ENCODE peak calls at places on chromosomes 11 and 22, in seven cellular contexts. J is A549, L is lower lobe of right lung, U is body of pancreas, X is fibroblast of lung, R is Peyer's patch, D is fibroblast of mammary gland. O is an unnamed sample.

GRCh38 chr11:33835143-33835878 is 56.6 kb downstream of the LMO2 start:
- DNase-seq in J (peak), L (no peak), U (no peak), X (peak), R (no peak), D (peak), O (no peak)

GRCh38 chr11:73239111-73239521 is 21.0 kb downstream of the P2RY2 start:
- DNase-seq in J (no peak), L (no peak), U (no peak), X (no peak), R (no peak), D (no peak), O (no peak)

GRCh38 chr11:79437274-79437980 is 3.4 kb downstream of the TENM4 start:
- DNase-seq in J (no peak), L (peak), U (peak), X (peak), R (no peak), D (peak), O (peak)

GRCh38 chr11:20011294-20011951 is 148.9 kb downstream of the DBX1 start:
- DNase-seq in J (no peak), L (no peak), U (no peak), X (peak), R (no peak), D (peak), O (peak)

GRCh38 chr11:3878036-3878584 is 22.6 kb downstream of the STIM1 start:
- DNase-seq in J (no peak), L (no peak), U (no peak), X (no peak), R (no peak), D (no peak), O (no peak)

GRCh38 chr11:61495801-61496601 is 12.5 kb upstream of the LRRC10B start:
- DNase-seq in J (no peak), L (no peak), U (peak), X (no peak), R (no peak), D (no peak), O (no peak)

GRCh38 chr11:71244116-71244815 is 8.1 kb downstream of the SHANK2 start:
- DNase-seq in J (no peak), L (no peak), U (no peak), X (no peak), R (no peak), D (peak), O (no peak)

GRCh38 chr22:44463151-44463550 is 34.9 kb downstream of the RTL6 start:
- DNase-seq in J (no peak), L (no peak), U (no peak), X (no peak), R (peak), D (no peak), O (no peak)

GRCh38 chr11:106276859-106277436 is 199.5 kb downstream of the AASDHPPT start:
- DNase-seq in J (peak), L (no peak), U (no peak), X (peak), R (no peak), D (peak), O (no peak)

GRCh38 chr11:69244286-69244685 is 49.7 kb upstream of the MYEOV start:
- DNase-seq in J (no peak), L (no peak), U (no peak), X (no peak), R (no peak), D (no peak), O (no peak)

GRCh38 chr11:125871391-125872137 is 15.9 kb upstream of the HYLS1 start:
- DNase-seq in J (peak), L (no peak), U (peak), X (peak), R (no peak), D (peak), O (peak)

GRCh38 chr11:43467958-43468357 is 109.2 kb downstream of the TTC17 start:
- DNase-seq in J (peak), L (no peak), U (no peak), X (no peak), R (no peak), D (no peak), O (no peak)

GRCh38 chr11:82988936-82989627 is 82.6 kb downstream of the RAB30 start:
- DNase-seq in J (no peak), L (no peak), U (no peak), X (no peak), R (no peak), D (no peak), O (no peak)

GRCh38 chr11:77073328-77074001 is 6.7 kb downstream of the CAPN5 start:
- DNase-seq in J (peak), L (peak), U (peak), X (peak), R (peak), D (peak), O (peak)

GRCh38 chr11:101470881-101471535 is 112.8 kb downstream of the TRPC6 start:
- DNase-seq in J (peak), L (no peak), U (no peak), X (peak), R (no peak), D (peak), O (no peak)

GRCh38 chr11:90803366-90803765 is 580.5 kb upstream of the CHORDC1 start:
- DNase-seq in J (no peak), L (no peak), U (no peak), X (no peak), R (no peak), D (no peak), O (peak)

GRCh38 chr22:30822216-30823014 is 127.7 kb downstream of the OSBP2 start:
- DNase-seq in J (no peak), L (no peak), U (peak), X (peak), R (no peak), D (no peak), O (no peak)

GRCh38 chr11:24635588-24636290 is 138.9 kb downstream of the LUZP2 start:
- DNase-seq in J (no peak), L (no peak), U (no peak), X (peak), R (no peak), D (no peak), O (no peak)

GRCh38 chr11:72240461-72241289 is 3.3 kb downstream of the PHOX2A start:
- DNase-seq in J (no peak), L (no peak), U (no peak), X (peak), R (no peak), D (no peak), O (no peak)

GRCh38 chr11:83007909-83008580 is 63.7 kb downstream of the RAB30 start:
- DNase-seq in J (no peak), L (peak), U (peak), X (peak), R (peak), D (no peak), O (peak)

GRCh38 chr11:102451693-102452460 is 688 bp downstream of the TMEM123 start:
- DNase-seq in J (peak), L (peak), U (peak), X (peak), R (peak), D (peak), O (peak)

GRCh38 chr11:36713715-36714114 is 115.7 kb upstream of the RAG2 start:
- DNase-seq in J (no peak), L (no peak), U (no peak), X (no peak), R (no peak), D (no peak), O (no peak)

GRCh38 chr11:36718481-36718880 is 120.4 kb upstream of the RAG2 start:
- DNase-seq in J (no peak), L (no peak), U (no peak), X (no peak), R (no peak), D (no peak), O (no peak)

GRCh38 chr11:36724742-36725387 is 126.8 kb upstream of the RAG2 start:
- DNase-seq in J (no peak), L (no peak), U (no peak), X (no peak), R (no peak), D (no peak), O (no peak)

DNA sequence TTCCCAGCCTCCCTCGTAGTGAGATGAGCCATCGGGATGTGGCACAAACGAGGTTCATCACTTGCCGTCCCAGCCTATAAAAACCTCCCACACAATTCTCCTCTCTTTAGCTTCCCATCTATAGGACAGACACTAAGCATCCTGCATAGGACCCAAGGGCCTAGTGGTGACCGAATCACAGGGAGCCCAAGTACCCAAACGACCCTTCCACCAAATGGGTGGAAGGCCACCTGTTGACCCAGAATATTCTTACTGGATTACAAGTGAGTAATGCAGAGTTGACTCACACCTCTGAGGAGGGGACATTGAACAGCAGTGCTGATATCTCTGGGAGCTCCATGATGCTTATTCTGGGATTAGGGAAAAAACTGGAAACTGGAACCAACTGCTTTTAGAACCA is 121.7 kb upstream of the RAG2 start:
- DNase-seq in J (no peak), L (no peak), U (no peak), X (peak), R (no peak), D (peak), O (no peak)
- TF ChIP-seq CTCF in J (no peak), L (no peak), U (no peak), X (no peak), R (no peak), D (no peak), O (no peak)

DNA sequence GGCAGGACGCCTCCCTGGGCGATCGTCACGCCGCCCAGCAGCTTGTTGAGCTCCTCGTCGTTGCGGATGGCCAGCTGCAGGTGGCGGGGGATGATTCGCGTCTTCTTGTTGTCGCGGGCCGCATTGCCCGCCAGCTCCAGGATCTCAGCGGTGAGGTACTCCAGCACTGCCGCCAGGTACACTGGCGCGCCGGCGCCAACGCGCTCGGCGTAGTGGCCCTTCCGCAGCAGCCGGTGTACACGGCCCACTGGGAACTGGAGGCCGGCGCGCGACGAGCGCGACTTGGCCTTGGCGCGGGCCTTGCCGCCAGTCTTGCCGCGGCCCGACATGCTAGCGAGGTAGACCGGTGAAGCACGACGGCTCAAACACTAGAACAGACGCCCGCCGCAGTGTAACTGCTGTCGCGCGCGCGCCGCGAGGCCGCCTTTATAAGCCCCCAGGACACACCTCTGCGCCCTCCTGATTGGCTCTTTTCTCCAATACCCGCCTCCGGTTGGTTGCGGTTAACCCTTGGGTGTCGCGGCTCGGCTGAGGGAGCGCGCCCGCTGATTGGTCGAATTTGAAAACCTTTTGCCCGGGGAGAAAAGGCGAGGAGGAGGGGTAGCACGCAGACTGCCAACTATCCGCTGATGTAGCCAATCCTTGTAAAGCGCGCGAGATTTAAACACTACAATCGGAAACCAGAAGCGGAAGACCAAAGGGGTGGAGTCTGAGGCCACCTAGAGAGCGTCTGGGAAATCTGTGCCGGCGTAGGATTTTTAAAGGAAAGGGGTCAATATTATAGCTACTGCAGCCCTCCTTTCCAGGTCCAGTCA is 6.4 kb downstream of the DPAGT1 start:
- DNase-seq in J (peak), L (peak), U (peak), X (peak), R (peak), D (peak), O (peak)
- TF ChIP-seq CTCF in J (no peak), L (no peak), U (peak), X (no peak), R (no peak), D (no peak), O (no peak)

DNA sequence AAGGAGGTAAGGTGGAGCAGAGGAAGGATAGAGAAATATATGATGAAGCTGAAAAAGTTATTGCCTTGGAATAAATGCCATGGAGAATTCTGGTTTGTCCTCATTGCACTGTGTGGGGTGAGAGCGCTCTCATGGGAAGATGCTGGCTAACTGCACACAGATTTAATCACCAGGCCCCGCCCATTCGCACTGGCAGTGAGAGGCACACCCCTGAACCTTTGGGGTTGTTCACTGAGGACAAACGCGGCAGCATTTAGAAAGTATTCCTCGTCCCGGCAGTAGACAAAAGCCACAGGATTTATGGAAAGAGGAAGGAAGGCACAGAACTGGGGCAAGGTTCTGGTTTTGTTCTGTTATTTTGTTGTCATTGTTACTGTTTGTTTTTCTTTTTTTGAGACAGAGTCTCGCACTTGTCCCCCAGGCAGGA is 70.2 kb downstream of the MED15 start:
- DNase-seq in J (no peak), L (peak), U (no peak), X (no peak), R (no peak), D (peak), O (no peak)
- TF ChIP-seq CTCF in J (no peak), L (no peak), U (no peak), X (no peak), R (no peak), D (no peak), O (no peak)

GRCh38 chr22:47837703-47838102 is 1075.3 kb downstream of the TBC1D22A start:
- DNase-seq in J (peak), L (no peak), U (peak), X (peak), R (no peak), D (peak), O (peak)
- TF ChIP-seq CTCF in J (no peak), L (no peak), U (peak), X (peak), R (peak), D (peak), O (no peak)

DNA sequence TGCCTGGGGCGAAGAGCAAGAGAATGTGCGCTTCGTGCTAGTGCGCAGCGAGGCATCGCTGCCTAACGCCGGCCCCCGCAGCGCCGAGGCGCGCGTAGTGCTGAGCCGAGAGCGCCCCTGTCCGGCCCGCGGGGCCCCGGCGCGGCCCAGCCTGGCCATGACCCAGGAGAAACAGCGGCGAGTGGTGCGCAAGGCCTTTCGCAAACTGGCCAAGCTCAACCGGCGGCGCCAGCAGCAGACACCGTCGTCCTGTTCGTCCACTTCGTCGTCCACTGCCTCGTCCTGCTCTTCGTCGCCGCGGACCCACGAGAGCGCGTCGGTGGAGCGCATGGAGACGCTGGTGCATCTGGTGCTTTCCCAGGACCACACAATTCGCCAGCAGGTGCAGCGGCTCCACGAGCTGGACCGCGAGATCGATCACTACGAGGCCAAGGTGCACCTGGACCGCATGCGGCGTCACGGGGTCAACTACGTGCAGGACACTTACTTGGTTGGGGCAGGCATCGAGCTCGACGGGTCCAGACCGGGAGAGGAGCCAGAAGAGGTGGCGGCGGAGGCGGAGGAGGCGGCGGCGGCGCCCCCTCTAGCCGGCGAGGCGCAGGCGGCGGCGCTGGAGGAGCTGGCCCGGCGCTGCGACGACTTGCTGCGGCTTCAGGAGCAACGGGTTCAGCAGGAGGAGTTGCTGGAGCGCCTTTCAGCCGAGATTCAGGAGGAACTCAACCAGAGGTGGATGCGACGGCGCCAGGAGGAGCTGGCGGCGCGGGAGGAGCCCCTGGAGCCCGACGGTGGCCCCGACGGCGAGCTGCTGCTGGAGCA is 1.0 kb downstream of the RASSF10 start:
- DNase-seq in J (peak), L (peak), U (peak), X (peak), R (no peak), D (peak), O (peak)
- TF ChIP-seq CTCF in J (no peak), L (no peak), U (no peak), X (no peak), R (no peak), D (no peak), O (no peak)

GRCh38 chr11:74866557-74866956 is 82.3 kb downstream of the XRRA1 start:
- DNase-seq in J (no peak), L (no peak), U (no peak), X (no peak), R (no peak), D (no peak), O (no peak)

GRCh38 chr11:74871037-74871436 is 77.9 kb downstream of the XRRA1 start:
- DNase-seq in J (no peak), L (no peak), U (no peak), X (no peak), R (no peak), D (peak), O (no peak)

GRCh38 chr11:74870485-74870884 is 78.4 kb downstream of the XRRA1 start:
- DNase-seq in J (peak), L (no peak), U (no peak), X (peak), R (no peak), D (peak), O (no peak)
- TF ChIP-seq CTCF in J (peak), L (peak), U (no peak), X (peak), R (peak), D (peak), O (peak)

GRCh38 chr22:41285441-41285819 is 557 bp downstream of the RANGAP1 start:
- DNase-seq in J (peak), L (peak), U (peak), X (peak), R (peak), D (peak), O (peak)

GRCh38 chr22:41284465-41284864 is 1.5 kb downstream of the RANGAP1 start:
- DNase-seq in J (no peak), L (no peak), U (peak), X (no peak), R (no peak), D (no peak), O (peak)

GRCh38 chr22:41286639-41287091 is 678 bp upstream of the RANGAP1 start:
- DNase-seq in J (peak), L (no peak), U (no peak), X (peak), R (peak), D (peak), O (peak)

GRCh38 chr22:41288245-41288946 is 2.4 kb upstream of the RANGAP1 start:
- DNase-seq in J (peak), L (no peak), U (peak), X (peak), R (no peak), D (peak), O (peak)

GRCh38 chr22:41285820-41286638 is at the start of gene RANGAP1:
- DNase-seq in J (peak), L (peak), U (peak), X (peak), R (peak), D (peak), O (peak)
- TF ChIP-seq CTCF in J (no peak), L (peak), U (peak), X (no peak), R (peak), D (peak), O (no peak)

GRCh38 chr11:133507185-133507584 is 25.1 kb downstream of the OPCML start:
- DNase-seq in J (no peak), L (no peak), U (no peak), X (no peak), R (no peak), D (no peak), O (no peak)
- TF ChIP-seq CTCF in J (no peak), L (no peak), U (no peak), X (no peak), R (no peak), D (no peak), O (no peak)

GRCh38 chr11:112797072-112797471 is 164.1 kb upstream of the NCAM1 start:
- DNase-seq in J (no peak), L (no peak), U (peak), X (peak), R (no peak), D (no peak), O (peak)

GRCh38 chr11:112795896-112796686 is 165.1 kb upstream of the NCAM1 start:
- DNase-seq in J (no peak), L (no peak), U (peak), X (peak), R (no peak), D (no peak), O (no peak)

GRCh38 chr11:112794321-112794720 is 166.9 kb upstream of the NCAM1 start:
- DNase-seq in J (no peak), L (no peak), U (no peak), X (peak), R (no peak), D (peak), O (no peak)

GRCh38 chr11:112795142-112795815 is 165.9 kb upstream of the NCAM1 start:
- DNase-seq in J (peak), L (no peak), U (peak), X (peak), R (no peak), D (peak), O (peak)

DNA sequence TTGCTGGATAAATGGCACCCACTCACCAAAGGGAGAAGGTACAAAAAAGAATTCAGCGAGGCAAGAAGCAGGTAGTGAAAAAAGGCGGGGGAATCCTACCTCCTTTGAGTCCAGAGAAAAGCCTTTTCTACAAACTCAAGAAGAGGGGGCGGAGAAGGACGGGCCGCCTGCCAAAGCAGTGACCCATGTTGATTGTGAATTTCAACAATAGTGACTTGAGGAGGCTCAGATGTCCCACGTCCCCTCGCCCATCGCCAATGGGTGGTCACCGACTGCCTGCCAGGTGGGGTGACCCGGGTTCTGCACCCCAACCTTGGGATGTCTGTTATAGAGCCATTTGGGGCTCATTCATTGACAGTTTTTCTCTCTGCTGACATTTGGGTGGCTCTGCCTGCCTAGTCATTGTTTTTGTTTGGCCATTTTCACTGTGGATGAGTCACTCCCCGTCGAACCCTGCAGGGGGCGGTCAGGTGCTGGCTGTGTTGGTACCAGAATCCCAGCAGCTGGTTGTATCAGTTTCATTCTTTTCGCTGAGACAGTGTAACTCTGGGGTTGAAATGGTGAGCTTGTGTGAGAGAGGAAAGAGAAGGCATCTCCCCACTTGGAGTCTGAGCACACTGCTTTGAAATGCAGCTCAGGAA is 163.4 kb upstream of the NCAM1 start:
- DNase-seq in J (peak), L (no peak), U (peak), X (peak), R (no peak), D (peak), O (peak)
- TF ChIP-seq CTCF in J (no peak), L (peak), U (peak), X (peak), R (peak), D (peak), O (no peak)